ENCODE peak calls at places on chromosome 13, in nine cellular contexts. One of them, this sample, is unnamed.

GRCh38 chr13:97224544-97225324 is 2.6 kb downstream of the MBNL2 start:
- DNase-seq in lower leg skin: no peak
- DNase-seq in transverse colon: peak; percentile 70
- DNase-seq in kidney epithelial cell: no peak
- DNase-seq in tibial artery: no peak
- DNase-seq in GM12878: no peak
- DNase-seq in psoas muscle: no peak
- DNase-seq in BE2C: no peak
- DNase-seq in AG04450: no peak
- DNase-seq in this sample: no peak

GRCh38 chr13:97026759-97027555 is 32.7 kb upstream of the OXGR1 start:
- DNase-seq in lower leg skin: no peak
- DNase-seq in transverse colon: no peak
- DNase-seq in kidney epithelial cell: no peak
- DNase-seq in tibial artery: no peak
- DNase-seq in GM12878: no peak
- DNase-seq in psoas muscle: no peak
- DNase-seq in BE2C: no peak
- DNase-seq in AG04450: no peak
- DNase-seq in this sample: no peak

GRCh38 chr13:58682616-58683015 is 1051.1 kb downstream of the PCDH17 start:
- DNase-seq in lower leg skin: no peak
- DNase-seq in transverse colon: no peak
- DNase-seq in kidney epithelial cell: no peak
- DNase-seq in tibial artery: no peak
- DNase-seq in GM12878: no peak
- DNase-seq in psoas muscle: no peak
- DNase-seq in BE2C: no peak
- DNase-seq in AG04450: no peak
- DNase-seq in this sample: no peak

GRCh38 chr13:92590503-92590908 is 636.1 kb upstream of the GPC6 start:
- DNase-seq in lower leg skin: no peak
- DNase-seq in transverse colon: no peak
- DNase-seq in kidney epithelial cell: no peak
- DNase-seq in tibial artery: no peak
- DNase-seq in GM12878: no peak
- DNase-seq in psoas muscle: no peak
- DNase-seq in BE2C: no peak
- DNase-seq in AG04450: no peak
- DNase-seq in this sample: no peak

GRCh38 chr13:42615691-42616090 is 41.7 kb downstream of the TNFSF11 start:
- DNase-seq in lower leg skin: no peak
- DNase-seq in transverse colon: no peak
- DNase-seq in kidney epithelial cell: no peak
- DNase-seq in tibial artery: no peak
- DNase-seq in GM12878: no peak
- DNase-seq in psoas muscle: no peak
- DNase-seq in BE2C: no peak
- DNase-seq in AG04450: no peak
- DNase-seq in this sample: peak; percentile 48

GRCh38 chr13:79782541-79783216 is 301.7 kb downstream of the NDFIP2 start:
- DNase-seq in lower leg skin: no peak
- DNase-seq in transverse colon: no peak
- DNase-seq in kidney epithelial cell: peak; percentile 84
- DNase-seq in tibial artery: no peak
- DNase-seq in GM12878: no peak
- DNase-seq in psoas muscle: no peak
- DNase-seq in BE2C: no peak
- DNase-seq in AG04450: peak; percentile 44
- DNase-seq in this sample: no peak

GRCh38 chr13:79870123-79870522 is 389.2 kb downstream of the NDFIP2 start:
- DNase-seq in lower leg skin: no peak
- DNase-seq in transverse colon: no peak
- DNase-seq in kidney epithelial cell: peak; percentile 14
- DNase-seq in tibial artery: no peak
- DNase-seq in GM12878: no peak
- DNase-seq in psoas muscle: no peak
- DNase-seq in BE2C: no peak
- DNase-seq in AG04450: no peak
- DNase-seq in this sample: no peak

GRCh38 chr13:93341517-93341916 is 114.9 kb downstream of the GPC6 start:
- DNase-seq in lower leg skin: no peak
- DNase-seq in transverse colon: no peak
- DNase-seq in kidney epithelial cell: no peak
- DNase-seq in tibial artery: no peak
- DNase-seq in GM12878: no peak
- DNase-seq in psoas muscle: no peak
- DNase-seq in BE2C: no peak
- DNase-seq in AG04450: no peak
- DNase-seq in this sample: no peak

GRCh38 chr13:41313117-41313516 is 2.0 kb downstream of the NAA16 start:
- DNase-seq in lower leg skin: no peak
- DNase-seq in transverse colon: no peak
- DNase-seq in kidney epithelial cell: no peak
- DNase-seq in tibial artery: no peak
- DNase-seq in GM12878: no peak
- DNase-seq in psoas muscle: no peak
- DNase-seq in BE2C: no peak
- DNase-seq in AG04450: no peak
- DNase-seq in this sample: no peak

GRCh38 chr13:23778007-23778687 is 111.1 kb downstream of the MIPEP start:
- DNase-seq in lower leg skin: no peak
- DNase-seq in transverse colon: no peak
- DNase-seq in kidney epithelial cell: no peak
- DNase-seq in tibial artery: no peak
- DNase-seq in GM12878: no peak
- DNase-seq in psoas muscle: no peak
- DNase-seq in BE2C: no peak
- DNase-seq in AG04450: no peak
- DNase-seq in this sample: no peak

GRCh38 chr13:38630780-38631179 is 56.1 kb upstream of the FREM2 start:
- DNase-seq in lower leg skin: no peak
- DNase-seq in transverse colon: no peak
- DNase-seq in kidney epithelial cell: no peak
- DNase-seq in tibial artery: no peak
- DNase-seq in GM12878: no peak
- DNase-seq in psoas muscle: no peak
- DNase-seq in BE2C: no peak
- DNase-seq in AG04450: no peak
- DNase-seq in this sample: no peak

GRCh38 chr13:30456290-30456689 is 9.4 kb downstream of the HMGB1 start:
- DNase-seq in lower leg skin: no peak
- DNase-seq in transverse colon: no peak
- DNase-seq in kidney epithelial cell: no peak
- DNase-seq in tibial artery: no peak
- DNase-seq in GM12878: no peak
- DNase-seq in psoas muscle: no peak
- DNase-seq in BE2C: no peak
- DNase-seq in AG04450: no peak
- DNase-seq in this sample: no peak

GRCh38 chr13:30457306-30457891 is 8.3 kb downstream of the HMGB1 start:
- DNase-seq in lower leg skin: no peak
- DNase-seq in transverse colon: no peak
- DNase-seq in kidney epithelial cell: no peak
- DNase-seq in tibial artery: no peak
- DNase-seq in GM12878: no peak
- DNase-seq in psoas muscle: no peak
- DNase-seq in BE2C: no peak
- DNase-seq in AG04450: no peak
- DNase-seq in this sample: no peak

GRCh38 chr13:30454991-30455390 is 10.7 kb downstream of the HMGB1 start:
- DNase-seq in lower leg skin: no peak
- DNase-seq in transverse colon: no peak
- DNase-seq in kidney epithelial cell: no peak
- DNase-seq in tibial artery: no peak
- DNase-seq in GM12878: no peak
- DNase-seq in psoas muscle: no peak
- DNase-seq in BE2C: no peak
- DNase-seq in AG04450: no peak
- DNase-seq in this sample: no peak

GRCh38 chr13:30450066-30450465 is 15.7 kb downstream of the HMGB1 start:
- DNase-seq in lower leg skin: no peak
- DNase-seq in transverse colon: no peak
- DNase-seq in kidney epithelial cell: no peak
- DNase-seq in tibial artery: no peak
- DNase-seq in GM12878: no peak
- DNase-seq in psoas muscle: no peak
- DNase-seq in BE2C: no peak
- DNase-seq in AG04450: no peak
- DNase-seq in this sample: no peak

GRCh38 chr13:30453727-30454126 is 12.0 kb downstream of the HMGB1 start:
- DNase-seq in lower leg skin: no peak
- DNase-seq in transverse colon: no peak
- DNase-seq in kidney epithelial cell: no peak
- DNase-seq in tibial artery: no peak
- DNase-seq in GM12878: no peak
- DNase-seq in psoas muscle: no peak
- DNase-seq in BE2C: no peak
- DNase-seq in AG04450: no peak
- DNase-seq in this sample: no peak
- TF ChIP-seq CTCF in lower leg skin: no peak
- TF ChIP-seq CTCF in transverse colon: no peak
- TF ChIP-seq CTCF in kidney epithelial cell: no peak
- TF ChIP-seq CTCF in tibial artery: no peak
- TF ChIP-seq CTCF in GM12878: no peak
- TF ChIP-seq CTCF in psoas muscle: peak; percentile 10
- TF ChIP-seq CTCF in BE2C: peak; percentile 18
- TF ChIP-seq CTCF in AG04450: peak; percentile 31
- TF ChIP-seq CTCF in this sample: peak; percentile 7

GRCh38 chr13:73326215-73326558 is 267.4 kb downstream of the KLF5 start:
- DNase-seq in lower leg skin: no peak
- DNase-seq in transverse colon: no peak
- DNase-seq in kidney epithelial cell: no peak
- DNase-seq in tibial artery: no peak
- DNase-seq in GM12878: no peak
- DNase-seq in psoas muscle: no peak
- DNase-seq in BE2C: no peak
- DNase-seq in AG04450: no peak
- DNase-seq in this sample: no peak
- H3K4me3 ChIP-seq in lower leg skin: no peak overlapping the region
- H3K4me3 ChIP-seq in transverse colon: no peak overlapping the region
- H3K4me3 ChIP-seq in kidney epithelial cell: no peak overlapping the region
- H3K4me3 ChIP-seq in tibial artery: no peak overlapping the region
- H3K4me3 ChIP-seq in GM12878: no peak overlapping the region
- H3K4me3 ChIP-seq in psoas muscle: no peak overlapping the region
- H3K4me3 ChIP-seq in BE2C: no peak overlapping the region
- H3K4me3 ChIP-seq in AG04450: no peak overlapping the region
- H3K4me3 ChIP-seq in this sample: no peak overlapping the region

GRCh38 chr13:114073881-114074551 is 58.4 kb downstream of the RASA3 start:
- DNase-seq in lower leg skin: peak; percentile 59
- DNase-seq in transverse colon: no peak
- DNase-seq in kidney epithelial cell: no peak
- DNase-seq in tibial artery: peak; percentile 38
- DNase-seq in GM12878: no peak
- DNase-seq in psoas muscle: peak; percentile 53
- DNase-seq in BE2C: no peak
- DNase-seq in AG04450: no peak
- DNase-seq in this sample: no peak
- TF ChIP-seq CTCF in lower leg skin: no peak
- TF ChIP-seq CTCF in transverse colon: no peak
- TF ChIP-seq CTCF in kidney epithelial cell: no peak
- TF ChIP-seq CTCF in tibial artery: no peak
- TF ChIP-seq CTCF in GM12878: no peak
- TF ChIP-seq CTCF in psoas muscle: no peak
- TF ChIP-seq CTCF in BE2C: no peak
- TF ChIP-seq CTCF in AG04450: no peak
- TF ChIP-seq CTCF in this sample: no peak

GRCh38 chr13:20703785-20704458 is 423 bp downstream of the IL17D start:
- DNase-seq in lower leg skin: peak; percentile 92
- DNase-seq in transverse colon: peak; percentile 87
- DNase-seq in kidney epithelial cell: peak; percentile 10
- DNase-seq in tibial artery: peak; percentile 81
- DNase-seq in GM12878: peak; percentile 9
- DNase-seq in psoas muscle: peak; percentile 88
- DNase-seq in BE2C: peak; percentile 89
- DNase-seq in AG04450: peak; percentile 45
- DNase-seq in this sample: no peak
- H3K4me3 ChIP-seq in lower leg skin: no peak overlapping the region
- H3K4me3 ChIP-seq in transverse colon: peak overlapping the region; percentile 40
- H3K4me3 ChIP-seq in kidney epithelial cell: peak overlapping the region; percentile 36
- H3K4me3 ChIP-seq in tibial artery: peak overlapping the region; percentile 85
- H3K4me3 ChIP-seq in GM12878: no peak overlapping the region
- H3K4me3 ChIP-seq in psoas muscle: peak overlapping the region; percentile 63
- H3K4me3 ChIP-seq in BE2C: peak overlapping the region; percentile 31
- H3K4me3 ChIP-seq in AG04450: peak overlapping the region; percentile 75
- H3K4me3 ChIP-seq in this sample: peak overlapping the region; percentile 27

GRCh38 chr13:32415019-32415418 is 12.9 kb downstream of the N4BP2L1 start:
- DNase-seq in lower leg skin: no peak
- DNase-seq in transverse colon: peak; percentile 25
- DNase-seq in kidney epithelial cell: no peak
- DNase-seq in tibial artery: no peak
- DNase-seq in GM12878: no peak
- DNase-seq in psoas muscle: no peak
- DNase-seq in BE2C: peak; percentile 41
- DNase-seq in AG04450: no peak
- DNase-seq in this sample: no peak
- TF ChIP-seq CTCF in lower leg skin: no peak
- TF ChIP-seq CTCF in transverse colon: peak; percentile 25
- TF ChIP-seq CTCF in kidney epithelial cell: peak; percentile 59
- TF ChIP-seq CTCF in tibial artery: no peak
- TF ChIP-seq CTCF in GM12878: peak; percentile 35
- TF ChIP-seq CTCF in psoas muscle: no peak
- TF ChIP-seq CTCF in BE2C: peak; percentile 86
- TF ChIP-seq CTCF in AG04450: peak; percentile 61
- TF ChIP-seq CTCF in this sample: peak; percentile 80

GRCh38 chr13:95643814-95644598 is 500 bp downstream of the DZIP1 start:
- DNase-seq in lower leg skin: no peak
- DNase-seq in transverse colon: no peak
- DNase-seq in kidney epithelial cell: no peak
- DNase-seq in tibial artery: no peak
- DNase-seq in GM12878: no peak
- DNase-seq in psoas muscle: peak; percentile 59
- DNase-seq in BE2C: peak; percentile 61
- DNase-seq in AG04450: no peak
- DNase-seq in this sample: no peak
- H3K4me3 ChIP-seq in lower leg skin: peak overlapping the region; percentile 28
- H3K4me3 ChIP-seq in transverse colon: peak overlapping the region; percentile 38
- H3K4me3 ChIP-seq in kidney epithelial cell: peak overlapping the region; percentile 61
- H3K4me3 ChIP-seq in tibial artery: peak overlapping the region; percentile 88
- H3K4me3 ChIP-seq in GM12878: peak overlapping the region; percentile 64
- H3K4me3 ChIP-seq in psoas muscle: peak overlapping the region; percentile 77
- H3K4me3 ChIP-seq in BE2C: peak overlapping the region; percentile 89
- H3K4me3 ChIP-seq in AG04450: peak overlapping the region; percentile 65
- H3K4me3 ChIP-seq in this sample: peak overlapping the region; percentile 81

DNA sequence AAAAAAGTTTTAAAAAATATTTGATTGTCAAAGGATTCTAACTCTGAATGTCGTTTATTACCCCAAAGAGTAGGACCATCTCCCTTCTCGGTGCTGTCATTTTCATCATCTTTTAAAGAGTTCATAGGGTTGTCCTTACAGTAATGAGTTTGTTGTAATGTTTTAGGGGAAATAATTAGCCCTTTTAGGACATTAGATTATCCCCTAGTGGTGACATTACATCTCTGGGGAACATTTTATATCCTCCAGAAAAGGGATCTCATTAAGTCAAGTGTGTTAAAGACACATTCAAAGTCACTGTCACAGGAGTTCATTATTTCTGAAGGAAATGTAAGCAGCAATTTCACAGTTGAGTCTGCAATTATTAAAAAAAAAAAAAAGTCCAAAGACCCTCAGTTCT is 99.3 kb upstream of the GJB6 start:
- DNase-seq in lower leg skin: no peak
- DNase-seq in transverse colon: no peak
- DNase-seq in kidney epithelial cell: no peak
- DNase-seq in tibial artery: no peak
- DNase-seq in GM12878: no peak
- DNase-seq in psoas muscle: no peak
- DNase-seq in BE2C: no peak
- DNase-seq in AG04450: no peak
- DNase-seq in this sample: no peak
- TF ChIP-seq CTCF in lower leg skin: no peak
- TF ChIP-seq CTCF in transverse colon: no peak
- TF ChIP-seq CTCF in kidney epithelial cell: no peak
- TF ChIP-seq CTCF in tibial artery: no peak
- TF ChIP-seq CTCF in GM12878: no peak
- TF ChIP-seq CTCF in psoas muscle: no peak
- TF ChIP-seq CTCF in BE2C: no peak
- TF ChIP-seq CTCF in AG04450: no peak
- TF ChIP-seq CTCF in this sample: no peak

This sample was measured in HFF-Myc.